ENCODE peak calls at places on chromosomes 3 and 15, in nine cellular contexts. I is uterus; A is PC-9; M is psoas muscle; G is astrocyte; T is CD8-positive, alpha-beta memory T cell; W is cardiac muscle cell; D is pancreas; Z is fibroblast of lung. K is an unnamed sample. For H3K27me3 and H3K36me3, the result is how much of the 10 kb centered on the place peaks cover.

GRCh38 chr15:64249406-64249805 is 86.6 kb upstream of the PPIB start:
- DNase-seq in I (no peak), A (peak), M (no peak), G (peak), T (no peak), W (no peak), D (peak), Z (peak), K (no peak)

GRCh38 chr15:90219421-90220141 is 14.2 kb downstream of the CIB1 start:
- DNase-seq in I (peak), A (no peak), M (peak), G (no peak), T (peak), W (peak), D (no peak), Z (no peak), K (peak)

GRCh38 chr3:107705046-107705445 is 182.3 kb downstream of the BBX start:
- DNase-seq in I (no peak), A (no peak), M (no peak), G (no peak), T (no peak), W (no peak), D (no peak), Z (peak), K (no peak)

GRCh38 chr3:107740992-107741896 is 218.5 kb downstream of the BBX start:
- DNase-seq in I (no peak), A (no peak), M (no peak), G (no peak), T (no peak), W (peak), D (no peak), Z (peak), K (no peak)

GRCh38 chr3:189646902-189647542 is 15.8 kb downstream of the TP63 start:
- DNase-seq in I (no peak), A (no peak), M (no peak), G (no peak), T (no peak), W (no peak), D (no peak), Z (no peak), K (no peak)

GRCh38 chr3:57397175-57398026 is 104.9 kb upstream of the ASB14 start:
- DNase-seq in I (peak), A (peak), M (no peak), G (peak), T (peak), W (peak), D (peak), Z (peak), K (peak)

GRCh38 chr3:28198970-28199369 is 42.4 kb upstream of the CMC1 start:
- DNase-seq in I (no peak), A (no peak), M (no peak), G (no peak), T (no peak), W (no peak), D (no peak), Z (no peak), K (no peak)

GRCh38 chr3:183513046-183513706 is 42.3 kb downstream of the KLHL6 start:
- DNase-seq in I (no peak), A (peak), M (no peak), G (no peak), T (peak), W (peak), D (no peak), Z (no peak), K (no peak)

GRCh38 chr15:96328101-96328958 is 2.2 kb upstream of the NR2F2 start:
- DNase-seq in I (no peak), A (peak), M (no peak), G (peak), T (no peak), W (no peak), D (no peak), Z (peak), K (no peak)
- H3K27me3 ChIP-seq in I (under half), A (under half), M (under half), G (under half), T (half or more), W (half or more), D (under half), Z (under half), K (under half)

GRCh38 chr3:50516048-50516871 is 12.8 kb upstream of the CACNA2D2 start:
- DNase-seq in I (peak), A (no peak), M (peak), G (no peak), T (no peak), W (peak), D (no peak), Z (no peak), K (no peak)
- H3K4me3 ChIP-seq in I (peak), A (no peak), M (peak), G (no peak), T (no peak), W (peak), D (no peak), Z (no peak), K (no peak)

DNA sequence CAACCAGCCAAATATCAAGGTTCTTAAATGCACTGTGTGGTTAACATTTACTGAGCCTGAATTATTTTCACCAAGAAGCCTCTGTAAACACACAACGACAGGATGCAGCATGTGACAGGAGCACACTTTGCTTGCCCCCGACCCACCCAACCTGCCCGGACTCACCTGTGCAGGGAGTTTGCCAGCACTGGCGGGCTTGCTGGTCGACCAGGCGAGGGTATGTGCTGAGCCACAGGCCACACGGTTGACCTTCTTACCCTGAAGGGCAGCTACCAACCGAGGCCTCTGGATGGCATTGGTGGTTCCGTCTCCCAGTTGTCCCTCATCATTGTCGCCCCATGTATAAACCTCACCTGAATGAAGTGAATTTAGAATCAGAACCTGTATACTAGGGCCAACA is 25.7 kb upstream of the OCA2 start:
- DNase-seq in I (no peak), A (no peak), M (no peak), G (no peak), T (no peak), W (no peak), D (no peak), Z (no peak), K (no peak)
- H3K36me3 ChIP-seq in I (under half), A (under half), M (half or more), G (under half), T (under half), W (under half), D (under half), Z (under half), K (under half)

GRCh38 chr15:88800026-88800425 is 3.2 kb upstream of the ACAN start:
- DNase-seq in I (no peak), A (no peak), M (no peak), G (peak), T (no peak), W (no peak), D (no peak), Z (peak), K (peak)
- H3K27me3 ChIP-seq in I (under half), A (half or more), M (under half), G (under half), T (under half), W (half or more), D (under half), Z (under half), K (under half)

GRCh38 chr15:55715355-55716076 is 27.4 kb downstream of the PRTG start:
- DNase-seq in I (no peak), A (no peak), M (no peak), G (no peak), T (no peak), W (no peak), D (no peak), Z (no peak), K (no peak)
- H3K4me3 ChIP-seq in I (no peak), A (no peak), M (no peak), G (no peak), T (no peak), W (no peak), D (no peak), Z (no peak), K (no peak)

DNA sequence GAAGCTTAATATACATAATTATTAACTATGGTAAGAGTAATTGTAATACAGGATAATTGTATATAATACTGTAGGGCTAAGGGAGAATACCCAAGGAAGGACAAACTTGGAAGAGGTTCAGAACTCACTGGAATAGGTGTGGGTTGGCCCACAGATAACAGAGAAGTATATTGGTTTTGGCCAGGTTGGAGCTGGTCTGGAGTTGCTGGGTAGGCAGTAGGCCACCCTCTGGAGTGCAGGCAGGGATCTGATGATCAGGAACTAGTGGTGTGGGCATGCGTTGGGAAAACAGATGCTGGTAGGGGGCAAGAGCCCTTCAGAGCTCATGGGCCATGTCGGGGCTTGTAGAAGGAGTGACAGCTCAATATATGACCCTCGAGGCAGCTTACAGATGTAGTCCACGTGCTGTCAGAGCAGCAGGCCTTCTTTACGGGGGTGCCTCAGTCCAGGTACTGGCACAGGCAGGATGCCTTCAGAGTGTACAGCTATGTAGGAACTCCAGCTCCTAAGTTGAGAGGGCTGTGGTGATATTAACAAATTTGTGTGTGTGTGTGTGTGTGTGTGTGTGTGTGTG is 12.4 kb downstream of the IREB2 start:
- DNase-seq in I (no peak), A (no peak), M (no peak), G (no peak), T (no peak), W (no peak), D (no peak), Z (no peak), K (no peak)
- H3K36me3 ChIP-seq in I (under half), A (under half), M (under half), G (under half), T (under half), W (under half), D (under half), Z (under half), K (half or more)

GRCh38 chr15:66109826-66110225 is 143.7 kb downstream of the MEGF11 start:
- DNase-seq in I (no peak), A (no peak), M (no peak), G (no peak), T (no peak), W (no peak), D (no peak), Z (no peak), K (no peak)

GRCh38 chr15:66110788-66111187 is 142.8 kb downstream of the MEGF11 start:
- DNase-seq in I (no peak), A (no peak), M (no peak), G (no peak), T (no peak), W (no peak), D (no peak), Z (no peak), K (no peak)

GRCh38 chr15:66105286-66105984 is 148.1 kb downstream of the MEGF11 start:
- DNase-seq in I (no peak), A (no peak), M (no peak), G (no peak), T (no peak), W (no peak), D (peak), Z (no peak), K (no peak)

GRCh38 chr15:66107070-66107469 is 146.5 kb downstream of the MEGF11 start:
- DNase-seq in I (no peak), A (no peak), M (no peak), G (no peak), T (no peak), W (no peak), D (no peak), Z (no peak), K (no peak)

GRCh38 chr15:66108483-66109270 is 144.9 kb downstream of the MEGF11 start:
- DNase-seq in I (no peak), A (no peak), M (no peak), G (no peak), T (no peak), W (peak), D (no peak), Z (no peak), K (no peak)
- H3K27me3 ChIP-seq in I (under half), A (half or more), M (under half), G (under half), T (under half), W (under half), D (under half), Z (under half), K (under half)

GRCh38 chr15:88913017-88913849 is at the start of gene MFGE8:
- DNase-seq in I (peak), A (no peak), M (peak), G (peak), T (peak), W (peak), D (peak), Z (peak), K (peak)
- H3K4me3 ChIP-seq in I (peak), A (peak), M (peak), G (peak), T (peak), W (peak), D (peak), Z (peak), K (peak)